ENCODE peak calls at places on chromosome X, in six cellular contexts. X, U, L, Q, D and J are unnamed samples.

GRCh38 chrX:46184749-46185148 is 360.5 kb downstream of the ZNF674 start:
- DNase-seq in Q (no peak), U (no peak), X (no peak), D (no peak), L (no peak), J (no peak)

GRCh38 chrX:53556868-53557267 is 122.7 kb upstream of the HSD17B10 start:
- DNase-seq in L (no peak), U (no peak), D (no peak), X (no peak), Q (no peak), J (no peak)

GRCh38 chrX:153944140-153944799 is at the start of gene RENBP:
- DNase-seq in Q (peak; percentile 70), X (no peak), U (no peak), D (peak; percentile 61), L (no peak), J (no peak)

GRCh38 chrX:71534773-71535544 is 2.1 kb downstream of the OGT start:
- DNase-seq in D (no peak), Q (no peak), L (no peak), X (peak; percentile 13), U (no peak), J (no peak)

GRCh38 chrX:136765957-136766356 is 14.8 kb downstream of the ARHGEF6 start:
- DNase-seq in L (no peak), X (no peak), D (no peak), U (no peak), Q (no peak), J (no peak)

GRCh38 chrX:96685205-96686099 is 810 bp downstream of the DIAPH2 start:
- DNase-seq in L (no peak), X (peak; percentile 7), D (no peak), U (no peak), Q (peak; percentile 39), J (peak; percentile 1)

GRCh38 chrX:101682723-101683122 is 23.1 kb upstream of the ARMCX2 start:
- DNase-seq in L (no peak), U (no peak), X (no peak), Q (no peak), D (no peak), J (no peak)

GRCh38 chrX:69674891-69675290 is 59.0 kb downstream of the EDA start:
- DNase-seq in U (no peak), L (no peak), D (no peak), X (no peak), Q (no peak), J (no peak)

GRCh38 chrX:100643943-100644587 is at the start of gene SRPX2:
- DNase-seq in L (no peak), X (no peak), D (no peak), Q (no peak), U (no peak), J (no peak)

GRCh38 chrX:15815779-15816452 is 25.6 kb downstream of the ZRSR2 start:
- DNase-seq in X (peak; percentile 5), Q (peak; percentile 59), U (no peak), D (peak; percentile 13), L (peak; percentile 8), J (no peak)

GRCh38 chrX:84932814-84933213 is 70.9 kb upstream of the APOOL start:
- DNase-seq in X (no peak), L (no peak), Q (no peak), U (no peak), D (no peak), J (no peak)

GRCh38 chrX:274904-275475 is 6.2 kb upstream of the PLCXD1 start:
- DNase-seq in L (no peak), U (no peak), D (no peak), Q (no peak), X (peak; percentile 67), J (no peak)

GRCh38 chrX:124378643-124379042 is 32.3 kb downstream of the SH2D1A start:
- DNase-seq in X (no peak), L (no peak), U (no peak), D (no peak), Q (no peak), J (no peak)

GRCh38 chrX:18855919-18856644 is 127.8 kb downstream of the PHKA2 start:
- DNase-seq in U (no peak), L (peak; percentile 90), Q (no peak), D (no peak), X (no peak), J (no peak)

GRCh38 chrX:36575670-36576069 is 432.5 kb upstream of the FAM47C start:
- DNase-seq in X (no peak), Q (no peak), U (no peak), D (no peak), L (no peak), J (no peak)
- TF ChIP-seq TAF1 in X (no peak), Q (no peak), U (no peak), D (no peak), L (no peak), J (no peak)

GRCh38 chrX:2488621-2489285 is 12.0 kb downstream of the DHRSX start:
- DNase-seq in L (no peak), Q (no peak), X (no peak), D (no peak), U (no peak), J (no peak)
- TF ChIP-seq TAF1 in L (no peak), Q (no peak), X (no peak), D (no peak), U (no peak), J (no peak)

DNA sequence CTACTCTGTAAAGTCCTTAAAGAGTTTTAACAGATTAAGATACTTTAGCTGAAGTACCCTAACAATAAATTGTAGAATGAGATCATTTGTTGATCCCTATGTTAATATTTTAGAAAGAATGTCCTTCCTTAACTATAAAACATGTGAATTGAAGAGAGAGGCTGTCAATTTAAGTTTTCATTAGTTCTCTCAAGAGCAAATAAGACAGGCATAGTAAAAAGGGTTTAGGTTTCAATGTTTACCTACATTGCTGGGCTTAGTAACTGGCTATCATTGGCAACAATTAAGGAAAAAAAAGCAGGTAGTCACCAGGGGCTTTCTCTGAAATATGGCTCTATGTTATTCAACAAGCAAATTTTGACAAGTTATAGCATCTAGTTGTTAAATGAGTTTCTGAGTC is 91.5 kb downstream of the ATRX start:
- DNase-seq in D (no peak), Q (no peak), U (no peak), L (no peak), X (no peak), J (no peak)
- TF ChIP-seq TAF1 in D (no peak), Q (no peak), U (no peak), L (no peak), X (no peak), J (no peak)

DNA sequence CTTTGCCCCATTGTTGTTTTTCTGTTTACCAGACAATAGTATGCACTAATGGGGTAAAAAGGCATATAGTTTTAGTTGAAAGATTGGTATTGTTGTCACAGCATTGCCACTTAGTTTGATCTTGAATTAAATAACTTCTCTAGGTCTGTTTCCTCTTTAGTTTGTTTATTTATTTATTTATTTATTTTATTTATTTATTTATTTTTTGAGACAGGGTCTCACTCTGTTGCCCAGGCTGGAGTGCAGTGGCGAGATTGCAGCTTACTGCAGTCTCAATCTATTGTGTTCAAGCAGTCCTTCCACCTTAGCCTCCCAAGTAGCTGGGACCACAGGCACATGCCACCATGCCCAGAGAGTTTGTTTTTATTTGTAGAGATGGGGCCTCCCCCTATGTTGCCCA is 138.6 kb downstream of the KDM6A start:
- DNase-seq in D (no peak), L (no peak), Q (no peak), X (no peak), U (no peak), J (no peak)
- TF ChIP-seq TAF1 in D (no peak), L (no peak), Q (no peak), X (no peak), U (no peak), J (no peak)

DNA sequence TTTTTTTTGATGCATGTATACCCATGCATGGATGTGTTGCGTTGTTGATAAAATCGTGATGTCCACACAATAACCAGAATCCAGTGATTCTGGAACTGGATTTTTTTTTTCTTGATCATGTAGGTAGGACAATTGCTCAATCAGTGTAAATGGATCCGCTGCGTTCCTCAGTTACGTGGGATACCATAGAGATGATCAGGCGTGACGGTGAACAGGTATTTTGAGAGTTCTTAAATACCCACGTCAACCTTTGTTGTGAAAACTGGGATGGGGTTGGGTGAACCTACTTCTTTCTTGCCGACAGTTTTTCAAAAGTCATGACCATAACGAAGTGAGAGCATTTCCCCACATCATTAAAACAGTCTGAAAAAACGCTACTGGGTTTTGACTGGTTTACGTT is 913 bp upstream of the SMIM10L2A start:
- DNase-seq in D (no peak), L (no peak), U (no peak), X (no peak), Q (no peak), J (no peak)
- TF ChIP-seq TAF1 in D (no peak), L (no peak), U (no peak), X (no peak), Q (no peak), J (no peak)

DNA sequence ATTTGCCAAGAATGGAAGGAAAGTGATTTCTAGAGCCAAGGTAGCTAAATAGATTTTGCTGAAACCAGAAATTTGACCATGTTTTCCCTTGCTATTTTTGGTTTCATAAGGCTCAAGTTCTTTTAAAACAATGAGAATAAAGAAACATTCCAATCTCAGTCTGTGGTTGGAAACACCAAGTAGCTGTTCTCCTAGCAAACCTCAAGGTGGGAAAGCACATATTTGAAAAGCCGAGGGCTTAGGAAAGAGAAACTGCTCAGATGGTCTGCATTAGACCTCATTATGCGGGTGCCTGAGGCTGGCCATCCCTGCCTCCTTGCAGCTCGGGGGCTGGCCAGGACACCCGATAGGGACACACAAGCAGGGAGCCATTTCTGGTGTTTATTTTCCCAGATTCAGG is 5.8 kb downstream of the NYX start:
- DNase-seq in X (no peak), U (no peak), L (no peak), D (no peak), Q (no peak), J (no peak)
- TF ChIP-seq TAF1 in X (no peak), U (no peak), L (no peak), D (no peak), Q (no peak), J (no peak)

DNA sequence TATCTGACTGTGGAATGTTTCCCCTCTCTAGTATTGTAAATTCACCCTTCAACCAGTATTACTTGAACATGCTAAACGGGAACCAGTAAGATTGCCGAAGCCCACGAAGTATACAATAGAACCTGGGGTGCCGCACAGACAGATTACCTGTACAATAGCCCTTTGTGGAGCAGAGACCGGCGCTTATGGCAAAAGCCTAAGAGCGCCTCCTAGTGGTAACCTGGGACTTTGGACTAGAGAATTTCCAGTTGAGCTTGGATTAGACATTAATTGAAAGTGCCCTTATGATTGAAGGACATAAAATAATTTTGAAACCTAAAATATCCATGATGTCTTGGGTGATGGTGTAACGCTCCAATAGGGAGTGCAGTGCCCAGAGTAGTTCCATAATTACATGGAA is 14.1 kb downstream of the ZNF157 start:
- DNase-seq in L (peak; percentile 21), X (peak; percentile 64), Q (peak; percentile 54), D (peak; percentile 39), U (no peak), J (peak; percentile 26)
- TF ChIP-seq TAF1 in L (no peak), X (no peak), Q (no peak), D (no peak), U (no peak), J (no peak)